ENCODE peak calls at places on chromosome 17, in eight cellular contexts. U is ecto neural progenitor cell; E is NCI-H1048; W is AG04449; L is lower leg skin; S is stimulated activated CD4-positive, alpha-beta T cell treated with anti-CD3 and anti-CD28 coated beads, Interleukin-1b, Interleukin-23, amount 100 ng/mL, for 24 hours; T is AG10803; N is neuronal stem cell. I is an unnamed sample.

GRCh38 chr17:38815576-38816193 is 9.4 kb downstream of the CWC25 start:
- DNase-seq in U (no peak), E (no peak), W (no peak), L (no peak), S (no peak), T (peak), N (no peak), I (peak)

GRCh38 chr17:79362086-79362995 is 248.5 kb downstream of the RBFOX3 start:
- DNase-seq in U (no peak), E (no peak), W (no peak), L (no peak), S (no peak), T (no peak), N (no peak), I (no peak)

GRCh38 chr17:63954402-63955063 is 18.2 kb downstream of the SCN4A start:
- DNase-seq in U (no peak), E (no peak), W (no peak), L (no peak), S (no peak), T (no peak), N (no peak), I (no peak)

GRCh38 chr17:43468746-43469544 is 14.8 kb upstream of the DHX8 start:
- DNase-seq in U (no peak), E (no peak), W (peak), L (no peak), S (no peak), T (peak), N (no peak), I (no peak)

GRCh38 chr17:11853321-11854151 is 143.7 kb downstream of the ZNF18 start:
- DNase-seq in U (no peak), E (no peak), W (no peak), L (no peak), S (no peak), T (no peak), N (no peak), I (no peak)

GRCh38 chr17:72906306-72906705 is 186.2 kb downstream of the SLC39A11 start:
- DNase-seq in U (no peak), E (no peak), W (no peak), L (no peak), S (no peak), T (no peak), N (no peak), I (no peak)

GRCh38 chr17:40648326-40648968 is 829 bp upstream of the SMARCE1 start:
- DNase-seq in U (peak), E (no peak), W (no peak), L (peak), S (no peak), T (peak), N (peak), I (no peak)

GRCh38 chr17:81577278-81578000 is 25.3 kb upstream of the FAAP100 start:
- DNase-seq in U (no peak), E (no peak), W (no peak), L (no peak), S (no peak), T (no peak), N (no peak), I (no peak)

GRCh38 chr17:21551081-21551881 is 141.0 kb upstream of the KCNJ18 start:
- DNase-seq in U (peak), E (peak), W (peak), L (peak), S (peak), T (peak), N (peak), I (peak)

GRCh38 chr17:57861000-57861736 is 11.3 kb upstream of the MRPS23 start:
- DNase-seq in U (peak), E (no peak), W (no peak), L (no peak), S (no peak), T (peak), N (no peak), I (no peak)

GRCh38 chr17:11618861-11619566 is 20.7 kb downstream of the DNAH9 start:
- DNase-seq in U (no peak), E (no peak), W (no peak), L (peak), S (no peak), T (no peak), N (no peak), I (no peak)

GRCh38 chr17:19415311-19415710 is 4.3 kb downstream of the RNF112 start:
- DNase-seq in U (no peak), E (no peak), W (no peak), L (no peak), S (no peak), T (no peak), N (no peak), I (no peak)

GRCh38 chr17:48375356-48375755 is 54.7 kb downstream of the SKAP1 start:
- DNase-seq in U (no peak), E (no peak), W (peak), L (no peak), S (no peak), T (peak), N (no peak), I (no peak)

GRCh38 chr17:51427259-51428255 is 167.2 kb downstream of the UTP18 start:
- DNase-seq in U (no peak), E (no peak), W (no peak), L (no peak), S (peak), T (no peak), N (no peak), I (no peak)

GRCh38 chr17:81869221-81870154 is 1.6 kb downstream of the ARHGDIA start:
- DNase-seq in U (peak), E (no peak), W (no peak), L (no peak), S (no peak), T (peak), N (no peak), I (no peak)

GRCh38 chr17:73017653-73018052 is 74.8 kb downstream of the SLC39A11 start:
- DNase-seq in U (no peak), E (no peak), W (peak), L (no peak), S (no peak), T (peak), N (no peak), I (no peak)

GRCh38 chr17:32319548-32319905 is 22.4 kb downstream of the C17orf75 start:
- DNase-seq in U (peak), E (no peak), W (no peak), L (peak), S (peak), T (peak), N (peak), I (peak)

GRCh38 chr17:40025991-40026815 is 11.0 kb downstream of the CSF3 start:
- DNase-seq in U (no peak), E (no peak), W (no peak), L (no peak), S (no peak), T (no peak), N (no peak), I (no peak)

GRCh38 chr17:46772013-46772878 is 46.2 kb downstream of the WNT3 start:
- DNase-seq in U (peak), E (no peak), W (no peak), L (peak), S (no peak), T (peak), N (peak), I (no peak)

GRCh38 chr17:45889579-45889978 is 4.8 kb upstream of the MAPT start:
- DNase-seq in U (no peak), E (no peak), W (no peak), L (no peak), S (no peak), T (no peak), N (no peak), I (no peak)

GRCh38 chr17:80819422-80820164 is 172.0 kb upstream of the CHMP6 start:
- DNase-seq in U (no peak), E (no peak), W (no peak), L (no peak), S (no peak), T (no peak), N (no peak), I (no peak)

GRCh38 chr17:79845601-79845949 is 6.3 kb upstream of the CBX4 start:
- DNase-seq in U (no peak), E (no peak), W (no peak), L (no peak), S (no peak), T (peak), N (no peak), I (no peak)

GRCh38 chr17:7858487-7858832 is 657 bp downstream of the CYB5D1 start:
- DNase-seq in U (peak), E (no peak), W (no peak), L (peak), S (no peak), T (peak), N (peak), I (no peak)

GRCh38 chr17:72121164-72122001 is 563 bp downstream of the SOX9 start:
- DNase-seq in U (peak), E (no peak), W (no peak), L (peak), S (no peak), T (peak), N (no peak), I (no peak)

I was measured in GM18507.